ENCODE peak calls at places on chromosomes 13 and 19, in five cellular contexts. W, G, Y, P and S are unnamed samples. For H3K9me3, the result is how much of the 10 kb centered on the place peaks cover.

GRCh38 chr19:14381689-14382474 is 638 bp downstream of the ADGRE5 start:
- DNase-seq in Y (no peak), G (no peak), P (peak), W (no peak), S (no peak)

GRCh38 chr19:12647047-12647446 is 19.5 kb downstream of the MAN2B1 start:
- DNase-seq in W (no peak), G (no peak), Y (peak), P (no peak), S (no peak)

GRCh38 chr13:23433171-23434153 is at the start of gene SACS:
- DNase-seq in G (peak), P (peak), W (no peak), Y (peak), S (peak)

GRCh38 chr13:45352031-45352430 is 11.0 kb upstream of the TPT1 start:
- DNase-seq in W (no peak), Y (no peak), G (no peak), P (no peak), S (no peak)

GRCh38 chr13:110108348-110109139 is 198.4 kb downstream of the COL4A1 start:
- DNase-seq in W (peak), Y (peak), G (peak), P (peak), S (peak)

GRCh38 chr13:76512676-76513277 is 373.4 kb downstream of the KCTD12 start:
- DNase-seq in G (peak), P (no peak), W (no peak), Y (peak), S (no peak)

GRCh38 chr13:50731400-50731799 is 112.1 kb downstream of the DLEU7 start:
- DNase-seq in G (peak), Y (no peak), P (no peak), W (no peak), S (no peak)

GRCh38 chr13:36089130-36089529 is 42.1 kb downstream of the DCLK1 start:
- DNase-seq in P (peak), G (no peak), Y (no peak), W (no peak), S (no peak)

GRCh38 chr19:2385053-2385721 is 25.1 kb downstream of the TMPRSS9 start:
- DNase-seq in G (peak), P (no peak), Y (peak), W (peak), S (peak)

GRCh38 chr13:90696656-90697055 is 650.8 kb upstream of the MIR17HG start:
- DNase-seq in W (no peak), P (no peak), G (no peak), Y (no peak), S (no peak)

GRCh38 chr19:49442793-49443365 is 1.6 kb upstream of the SLC17A7 start:
- DNase-seq in G (peak), P (peak), Y (peak), W (peak), S (peak)
- TF ChIP-seq POLR2AphosphoS5 in G (no peak), P (no peak), Y (no peak), W (peak), S (no peak)

DNA sequence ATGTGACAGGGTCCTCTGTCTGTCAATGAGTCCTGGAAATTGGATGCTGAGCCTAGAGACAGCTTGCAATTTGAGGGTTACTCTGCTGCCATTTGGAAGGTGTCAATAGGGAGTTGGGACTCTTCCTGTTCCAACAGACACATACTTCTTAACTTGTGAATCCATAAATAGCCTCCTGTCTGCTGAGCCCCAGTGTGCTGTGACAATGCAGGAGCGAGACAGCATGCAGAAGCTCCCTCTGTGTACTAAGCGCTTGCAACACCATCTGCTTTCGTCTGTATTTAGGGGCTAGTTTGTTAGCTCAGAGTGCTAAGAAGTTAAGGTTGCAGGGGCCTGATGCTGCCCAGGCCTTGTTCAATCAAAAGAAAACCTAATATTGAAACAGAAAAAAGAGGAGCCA is 58.5 kb upstream of the GPR12 start:
- DNase-seq in W (no peak), P (no peak), G (no peak), Y (no peak), S (no peak)
- H3K27ac ChIP-seq in W (no peak), P (no peak), G (no peak), Y (no peak), S (no peak)

GRCh38 chr13:46531953-46532352 is 21.0 kb upstream of the LRCH1 start:
- DNase-seq in P (no peak), W (no peak), G (no peak), Y (no peak), S (no peak)
- H3K9me3 ChIP-seq in P (under half), W (under half), G (under half), Y (under half), S (under half)

GRCh38 chr19:35784401-35785086 is 9.2 kb downstream of the ARHGAP33 start:
- DNase-seq in P (no peak), Y (no peak), G (no peak), W (no peak), S (no peak)
- TF ChIP-seq POLR2AphosphoS5 in P (no peak), Y (no peak), G (no peak), W (no peak), S (no peak)

GRCh38 chr19:40751065-40751923 is at the start of gene SNRPA:
- DNase-seq in W (peak), P (peak), Y (peak), G (peak), S (no peak)

GRCh38 chr19:40754611-40755247 is 3.7 kb downstream of the SNRPA start:
- DNase-seq in G (no peak), P (no peak), W (peak), Y (no peak), S (peak)

GRCh38 chr19:40758491-40758890 is 7.5 kb downstream of the SNRPA start:
- DNase-seq in G (no peak), W (no peak), Y (no peak), P (no peak), S (no peak)

GRCh38 chr19:40756502-40757110 is 5.6 kb downstream of the SNRPA start:
- DNase-seq in G (no peak), Y (no peak), W (no peak), P (no peak), S (no peak)

GRCh38 chr19:40755248-40755624 is 4.2 kb downstream of the SNRPA start:
- DNase-seq in W (no peak), P (no peak), Y (no peak), G (no peak), S (no peak)
- H3K27ac ChIP-seq in W (no peak), P (no peak), Y (no peak), G (no peak), S (peak)

GRCh38 chr19:56573914-56574313 is 6.6 kb downstream of the ZNF470 start:
- DNase-seq in G (no peak), Y (no peak), P (no peak), W (no peak), S (no peak)
- H3K9me3 ChIP-seq in G (under half), Y (half or more), P (half or more), W (half or more), S (half or more)

DNA sequence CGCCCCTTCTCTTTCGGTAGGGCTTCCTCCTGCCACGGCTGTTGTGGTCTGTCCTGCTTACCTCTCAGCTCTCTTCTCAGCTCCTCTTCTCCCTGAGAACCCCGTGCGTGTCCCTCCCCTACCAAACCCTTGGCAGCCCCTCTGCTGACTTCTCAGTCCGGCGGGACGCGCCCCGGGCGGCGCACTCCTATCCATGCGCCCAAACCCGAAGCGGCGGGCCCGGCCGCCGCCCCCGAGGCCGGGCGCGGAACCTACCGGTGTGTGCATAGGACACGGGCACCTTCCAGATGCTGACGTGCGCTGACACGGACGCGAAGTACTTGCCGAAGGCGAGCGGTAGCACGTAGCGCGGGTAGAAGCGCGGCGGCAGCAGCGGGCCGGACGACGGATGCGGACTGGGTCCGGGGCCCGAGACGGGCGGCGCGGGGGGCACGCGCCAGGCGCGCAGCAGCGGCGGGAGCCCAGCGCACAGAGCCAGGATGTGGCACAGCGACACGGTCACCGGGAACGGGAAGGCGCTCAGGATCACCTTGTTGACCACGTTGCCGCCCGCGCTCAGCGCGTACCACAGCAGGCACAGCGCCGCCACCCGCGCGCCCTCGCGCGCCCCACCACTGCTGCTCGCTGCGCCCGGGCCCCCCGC is 405 bp downstream of the SLC35E1 start:
- DNase-seq in Y (no peak), G (peak), P (no peak), W (no peak), S (no peak)
- TF ChIP-seq POLR2AphosphoS5 in Y (no peak), G (no peak), P (no peak), W (no peak), S (no peak)

GRCh38 chr13:67224148-67224846 is 5.8 kb downstream of the PCDH9 start:
- DNase-seq in G (peak), W (peak), P (peak), Y (peak), S (no peak)

GRCh38 chr13:67227131-67227983 is 2.8 kb downstream of the PCDH9 start:
- DNase-seq in Y (no peak), W (no peak), G (no peak), P (no peak), S (no peak)

GRCh38 chr13:67223742-67224141 is 6.4 kb downstream of the PCDH9 start:
- DNase-seq in W (no peak), Y (no peak), G (no peak), P (no peak), S (no peak)

GRCh38 chr13:67226686-67227085 is 3.5 kb downstream of the PCDH9 start:
- DNase-seq in W (no peak), G (no peak), Y (no peak), P (no peak), S (no peak)

GRCh38 chr13:67225252-67226159 is 4.6 kb downstream of the PCDH9 start:
- DNase-seq in W (no peak), P (no peak), G (no peak), Y (no peak), S (no peak)
- H3K27ac ChIP-seq in W (no peak), P (no peak), G (no peak), Y (no peak), S (no peak)

DNA sequence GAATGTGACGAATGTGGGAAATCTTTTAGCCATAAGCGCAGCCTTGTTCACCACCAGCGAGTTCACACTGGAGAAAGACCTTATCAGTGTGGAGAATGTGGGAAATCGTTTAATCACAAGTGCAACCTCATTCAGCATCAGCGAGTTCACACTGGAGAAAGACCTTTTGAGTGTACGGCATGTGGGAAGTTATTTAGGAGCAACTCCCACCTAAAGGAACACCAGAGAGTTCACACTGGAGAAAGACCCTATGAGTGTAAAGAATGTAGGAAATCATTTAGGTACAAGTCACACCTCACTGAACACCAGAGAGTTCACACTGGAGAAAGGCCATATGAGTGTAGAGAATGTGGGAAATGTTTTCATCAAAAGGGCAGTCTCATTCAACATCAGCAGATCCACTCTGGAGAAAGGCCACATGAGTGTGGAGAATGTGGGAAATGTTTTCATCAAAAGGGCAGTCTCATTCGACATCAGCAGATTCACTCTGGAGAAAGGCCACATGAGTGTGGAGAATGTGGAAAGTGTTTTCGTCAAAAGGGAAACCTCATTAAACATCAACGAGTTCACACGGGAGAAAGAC is 7.6 kb downstream of the ZNF776 start:
- DNase-seq in W (no peak), P (no peak), Y (no peak), G (no peak), S (no peak)
- H3K9me3 ChIP-seq in W (under half), P (under half), Y (under half), G (under half), S (half or more)